ENCODE peak calls at places on chromosomes 7 and 10, in nine cellular contexts. One of them, this sample, is unnamed.
A peak's percentile ranks its signal among the peaks of the same experiment; 100 is the strongest.

GRCh38 chr7:148825338-148825737 is 58.8 kb downstream of the EZH2 start:
- DNase-seq in heart right ventricle: no peak
- DNase-seq in GM10248: no peak
- DNase-seq in NB4: no peak
- DNase-seq in left ventricle myocardium inferior: no peak
- DNase-seq in nephron progenitor cell: no peak
- DNase-seq in dorsolateral prefrontal cortex: no peak
- DNase-seq in fibroblast of pulmonary artery: no peak
- DNase-seq in tibial artery: no peak
- DNase-seq in this sample: no peak

GRCh38 chr10:33664070-33664469 is 329.6 kb upstream of the NRP1 start:
- DNase-seq in GM10248: no peak
- DNase-seq in heart right ventricle: no peak
- DNase-seq in fibroblast of pulmonary artery: no peak
- DNase-seq in nephron progenitor cell: no peak
- DNase-seq in tibial artery: no peak
- DNase-seq in left ventricle myocardium inferior: no peak
- DNase-seq in dorsolateral prefrontal cortex: no peak
- DNase-seq in NB4: peak; percentile 25
- DNase-seq in this sample: no peak

GRCh38 chr7:3005257-3005656 is 38.4 kb downstream of the CARD11 start:
- DNase-seq in nephron progenitor cell: no peak
- DNase-seq in GM10248: no peak
- DNase-seq in NB4: no peak
- DNase-seq in fibroblast of pulmonary artery: no peak
- DNase-seq in left ventricle myocardium inferior: no peak
- DNase-seq in dorsolateral prefrontal cortex: no peak
- DNase-seq in heart right ventricle: no peak
- DNase-seq in tibial artery: no peak
- DNase-seq in this sample: no peak

GRCh38 chr7:122622682-122623081 is 76.2 kb downstream of the RNF133 start:
- DNase-seq in GM10248: no peak
- DNase-seq in heart right ventricle: no peak
- DNase-seq in fibroblast of pulmonary artery: no peak
- DNase-seq in nephron progenitor cell: no peak
- DNase-seq in tibial artery: no peak
- DNase-seq in left ventricle myocardium inferior: no peak
- DNase-seq in NB4: no peak
- DNase-seq in dorsolateral prefrontal cortex: no peak
- DNase-seq in this sample: no peak

GRCh38 chr10:2968401-2968800 is 98.9 kb upstream of the PFKP start:
- DNase-seq in fibroblast of pulmonary artery: no peak
- DNase-seq in GM10248: no peak
- DNase-seq in tibial artery: no peak
- DNase-seq in left ventricle myocardium inferior: no peak
- DNase-seq in NB4: no peak
- DNase-seq in nephron progenitor cell: no peak
- DNase-seq in dorsolateral prefrontal cortex: no peak
- DNase-seq in heart right ventricle: no peak
- DNase-seq in this sample: no peak

GRCh38 chr7:77684030-77684429 is 12.2 kb upstream of the RSBN1L start:
- DNase-seq in fibroblast of pulmonary artery: peak; percentile 89
- DNase-seq in heart right ventricle: peak; percentile 65
- DNase-seq in nephron progenitor cell: peak; percentile 19
- DNase-seq in left ventricle myocardium inferior: peak; percentile 49
- DNase-seq in GM10248: no peak
- DNase-seq in tibial artery: peak; percentile 73
- DNase-seq in dorsolateral prefrontal cortex: no peak
- DNase-seq in NB4: no peak
- DNase-seq in this sample: no peak

GRCh38 chr10:31118561-31118960 is 86.9 kb upstream of the ZNF438 start:
- DNase-seq in dorsolateral prefrontal cortex: no peak
- DNase-seq in nephron progenitor cell: no peak
- DNase-seq in tibial artery: no peak
- DNase-seq in heart right ventricle: no peak
- DNase-seq in left ventricle myocardium inferior: no peak
- DNase-seq in NB4: no peak
- DNase-seq in fibroblast of pulmonary artery: no peak
- DNase-seq in GM10248: no peak
- DNase-seq in this sample: no peak

GRCh38 chr10:93015722-93016121 is 44.9 kb upstream of the CYP26C1 start:
- DNase-seq in fibroblast of pulmonary artery: no peak
- DNase-seq in tibial artery: no peak
- DNase-seq in dorsolateral prefrontal cortex: no peak
- DNase-seq in GM10248: no peak
- DNase-seq in nephron progenitor cell: no peak
- DNase-seq in heart right ventricle: no peak
- DNase-seq in left ventricle myocardium inferior: no peak
- DNase-seq in NB4: no peak
- DNase-seq in this sample: no peak

GRCh38 chr10:43214071-43214955 is 52.6 kb downstream of the RASGEF1A start:
- DNase-seq in GM10248: no peak
- DNase-seq in heart right ventricle: no peak
- DNase-seq in nephron progenitor cell: no peak
- DNase-seq in dorsolateral prefrontal cortex: no peak
- DNase-seq in left ventricle myocardium inferior: no peak
- DNase-seq in NB4: no peak
- DNase-seq in tibial artery: no peak
- DNase-seq in fibroblast of pulmonary artery: peak; percentile 16
- DNase-seq in this sample: no peak

GRCh38 chr10:125123363-125124113 is 36.8 kb downstream of the CTBP2 start:
- DNase-seq in tibial artery: peak; percentile 93
- DNase-seq in dorsolateral prefrontal cortex: peak; percentile 75
- DNase-seq in left ventricle myocardium inferior: peak; percentile 89
- DNase-seq in GM10248: no peak
- DNase-seq in fibroblast of pulmonary artery: peak; percentile 89
- DNase-seq in nephron progenitor cell: no peak
- DNase-seq in heart right ventricle: peak; percentile 86
- DNase-seq in NB4: no peak
- DNase-seq in this sample: no peak

GRCh38 chr10:69451209-69451783 is at the start of gene TSPAN15:
- DNase-seq in fibroblast of pulmonary artery: peak; percentile 72
- DNase-seq in tibial artery: peak; percentile 94
- DNase-seq in nephron progenitor cell: peak; percentile 91
- DNase-seq in heart right ventricle: peak; percentile 91
- DNase-seq in dorsolateral prefrontal cortex: peak; percentile 94
- DNase-seq in left ventricle myocardium inferior: peak; percentile 92
- DNase-seq in GM10248: peak; percentile 89
- DNase-seq in NB4: peak; percentile 66
- DNase-seq in this sample: no peak

GRCh38 chr10:12625393-12626023 is 276.2 kb downstream of the CAMK1D start:
- DNase-seq in left ventricle myocardium inferior: no peak
- DNase-seq in dorsolateral prefrontal cortex: no peak
- DNase-seq in heart right ventricle: no peak
- DNase-seq in NB4: no peak
- DNase-seq in fibroblast of pulmonary artery: no peak
- DNase-seq in GM10248: no peak
- DNase-seq in tibial artery: no peak
- DNase-seq in nephron progenitor cell: no peak
- DNase-seq in this sample: no peak

GRCh38 chr10:3077940-3078630 is 10.7 kb downstream of the PFKP start:
- DNase-seq in GM10248: no peak
- DNase-seq in NB4: no peak
- DNase-seq in heart right ventricle: no peak
- DNase-seq in tibial artery: no peak
- DNase-seq in left ventricle myocardium inferior: no peak
- DNase-seq in nephron progenitor cell: no peak
- DNase-seq in fibroblast of pulmonary artery: no peak
- DNase-seq in dorsolateral prefrontal cortex: no peak
- DNase-seq in this sample: no peak

GRCh38 chr7:127946081-127946480 is 85.2 kb downstream of the LRRC4 start:
- DNase-seq in GM10248: no peak
- DNase-seq in left ventricle myocardium inferior: no peak
- DNase-seq in dorsolateral prefrontal cortex: no peak
- DNase-seq in heart right ventricle: no peak
- DNase-seq in NB4: no peak
- DNase-seq in fibroblast of pulmonary artery: no peak
- DNase-seq in tibial artery: no peak
- DNase-seq in nephron progenitor cell: no peak
- DNase-seq in this sample: no peak

GRCh38 chr10:17229967-17230682 is 2.1 kb downstream of the VIM start:
- DNase-seq in left ventricle myocardium inferior: peak; percentile 82
- DNase-seq in tibial artery: peak; percentile 92
- DNase-seq in dorsolateral prefrontal cortex: no peak
- DNase-seq in fibroblast of pulmonary artery: peak; percentile 80
- DNase-seq in NB4: peak; percentile 89
- DNase-seq in nephron progenitor cell: peak; percentile 69
- DNase-seq in heart right ventricle: peak; percentile 86
- DNase-seq in GM10248: peak; percentile 72
- DNase-seq in this sample: peak; percentile 89

GRCh38 chr10:131477457-131478205 is 166.1 kb upstream of the TCERG1L start:
- DNase-seq in nephron progenitor cell: no peak
- DNase-seq in fibroblast of pulmonary artery: no peak
- DNase-seq in left ventricle myocardium inferior: no peak
- DNase-seq in heart right ventricle: no peak
- DNase-seq in GM10248: no peak
- DNase-seq in NB4: peak; percentile 31
- DNase-seq in tibial artery: no peak
- DNase-seq in dorsolateral prefrontal cortex: no peak
- DNase-seq in this sample: no peak

GRCh38 chr10:2978111-2978510 is 89.2 kb upstream of the PFKP start:
- DNase-seq in dorsolateral prefrontal cortex: no peak
- DNase-seq in heart right ventricle: no peak
- DNase-seq in GM10248: peak; percentile 57
- DNase-seq in tibial artery: no peak
- DNase-seq in NB4: peak; percentile 63
- DNase-seq in fibroblast of pulmonary artery: peak; percentile 71
- DNase-seq in nephron progenitor cell: no peak
- DNase-seq in left ventricle myocardium inferior: no peak
- DNase-seq in this sample: no peak

GRCh38 chr7:78383096-78383495 is 584.5 kb downstream of the PHTF2 start:
- DNase-seq in nephron progenitor cell: no peak
- DNase-seq in dorsolateral prefrontal cortex: no peak
- DNase-seq in tibial artery: no peak
- DNase-seq in heart right ventricle: no peak
- DNase-seq in NB4: no peak
- DNase-seq in left ventricle myocardium inferior: no peak
- DNase-seq in fibroblast of pulmonary artery: no peak
- DNase-seq in GM10248: no peak
- DNase-seq in this sample: no peak

GRCh38 chr10:3622845-3623621 is 162.0 kb downstream of the KLF6 start:
- DNase-seq in NB4: no peak
- DNase-seq in heart right ventricle: no peak
- DNase-seq in fibroblast of pulmonary artery: peak; percentile 22
- DNase-seq in GM10248: no peak
- DNase-seq in dorsolateral prefrontal cortex: no peak
- DNase-seq in tibial artery: no peak
- DNase-seq in nephron progenitor cell: no peak
- DNase-seq in left ventricle myocardium inferior: no peak
- DNase-seq in this sample: no peak

DNA sequence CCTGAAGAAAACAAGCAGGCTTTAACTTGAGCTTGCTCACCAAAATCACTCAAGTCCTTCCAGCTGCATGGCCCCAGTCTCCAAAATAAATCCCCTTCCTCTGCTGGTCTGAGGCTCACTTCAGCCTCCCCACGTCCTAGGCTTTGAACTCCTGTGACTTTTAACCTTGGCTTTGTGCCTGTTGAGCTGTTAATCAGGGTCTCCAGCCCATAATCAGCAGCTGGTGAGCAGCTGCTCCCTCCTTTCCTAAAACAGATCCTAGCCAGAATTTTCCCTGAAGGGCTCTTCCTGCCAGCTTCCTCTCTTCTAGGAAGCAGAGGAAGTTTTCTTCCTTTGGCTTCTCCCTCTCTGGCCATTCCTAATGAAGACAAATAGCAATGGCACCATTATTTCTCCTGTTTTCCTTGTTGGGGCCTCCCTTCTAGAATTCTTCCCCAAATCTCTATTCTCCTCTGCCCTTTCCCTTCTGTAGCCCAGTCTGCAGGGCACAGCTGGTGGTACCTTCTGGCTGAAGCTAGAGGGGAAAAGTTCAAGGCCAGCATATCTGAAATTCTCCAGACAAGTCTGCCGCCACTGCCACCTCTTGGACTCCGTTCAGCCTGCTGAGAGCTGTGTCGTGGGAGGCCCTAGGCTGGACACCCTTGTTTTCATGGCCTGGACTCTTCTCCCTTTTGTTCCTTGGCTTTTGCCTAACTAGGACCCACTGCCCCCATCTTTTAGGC is 152.1 kb downstream of the NOC3L start:
- DNase-seq in heart right ventricle: peak; percentile 58
- DNase-seq in nephron progenitor cell: no peak
- DNase-seq in dorsolateral prefrontal cortex: no peak
- DNase-seq in NB4: no peak
- DNase-seq in GM10248: no peak
- DNase-seq in fibroblast of pulmonary artery: no peak
- DNase-seq in left ventricle myocardium inferior: no peak
- DNase-seq in tibial artery: no peak
- DNase-seq in this sample: no peak
- TF ChIP-seq CTCF in heart right ventricle: no peak
- TF ChIP-seq CTCF in nephron progenitor cell: no peak
- TF ChIP-seq CTCF in dorsolateral prefrontal cortex: no peak
- TF ChIP-seq CTCF in NB4: no peak
- TF ChIP-seq CTCF in GM10248: no peak
- TF ChIP-seq CTCF in fibroblast of pulmonary artery: no peak
- TF ChIP-seq CTCF in left ventricle myocardium inferior: no peak
- TF ChIP-seq CTCF in tibial artery: no peak
- TF ChIP-seq CTCF in this sample: no peak

DNA sequence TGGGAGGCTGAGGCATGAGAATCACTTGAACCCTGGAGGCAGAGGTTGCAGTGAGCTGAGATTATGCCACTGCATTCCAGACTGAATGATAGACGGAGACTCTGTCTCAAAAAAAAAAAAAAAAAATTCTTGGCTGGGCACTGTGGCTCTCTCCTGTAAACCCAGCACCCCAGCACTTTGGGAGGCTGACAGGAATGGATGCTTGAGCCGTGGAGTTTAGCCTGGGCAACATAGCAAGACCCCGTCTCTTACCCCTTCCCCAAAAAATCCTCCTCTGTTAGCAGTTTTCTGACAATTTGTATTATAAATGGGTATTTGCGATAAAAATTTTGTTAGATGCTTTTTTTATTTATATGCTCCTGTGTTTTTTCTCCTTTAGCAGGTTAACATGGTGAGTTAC is 11.0 kb downstream of the SAMD8 start:
- DNase-seq in heart right ventricle: no peak
- DNase-seq in GM10248: no peak
- DNase-seq in dorsolateral prefrontal cortex: no peak
- DNase-seq in left ventricle myocardium inferior: no peak
- DNase-seq in nephron progenitor cell: no peak
- DNase-seq in NB4: no peak
- DNase-seq in tibial artery: no peak
- DNase-seq in fibroblast of pulmonary artery: no peak
- DNase-seq in this sample: no peak
- TF ChIP-seq CTCF in heart right ventricle: no peak
- TF ChIP-seq CTCF in GM10248: no peak
- TF ChIP-seq CTCF in dorsolateral prefrontal cortex: no peak
- TF ChIP-seq CTCF in left ventricle myocardium inferior: no peak
- TF ChIP-seq CTCF in nephron progenitor cell: no peak
- TF ChIP-seq CTCF in NB4: no peak
- TF ChIP-seq CTCF in tibial artery: no peak
- TF ChIP-seq CTCF in fibroblast of pulmonary artery: no peak
- TF ChIP-seq CTCF in this sample: no peak

GRCh38 chr7:151853896-151854807 is 22.8 kb downstream of the PRKAG2 start:
- DNase-seq in NB4: no peak
- DNase-seq in fibroblast of pulmonary artery: no peak
- DNase-seq in tibial artery: peak; percentile 76
- DNase-seq in dorsolateral prefrontal cortex: no peak
- DNase-seq in heart right ventricle: no peak
- DNase-seq in nephron progenitor cell: no peak
- DNase-seq in left ventricle myocardium inferior: peak; percentile 56
- DNase-seq in GM10248: no peak
- DNase-seq in this sample: no peak
- TF ChIP-seq CTCF in NB4: no peak
- TF ChIP-seq CTCF in fibroblast of pulmonary artery: no peak
- TF ChIP-seq CTCF in tibial artery: no peak
- TF ChIP-seq CTCF in dorsolateral prefrontal cortex: no peak
- TF ChIP-seq CTCF in heart right ventricle: no peak
- TF ChIP-seq CTCF in nephron progenitor cell: no peak
- TF ChIP-seq CTCF in left ventricle myocardium inferior: no peak
- TF ChIP-seq CTCF in GM10248: no peak
- TF ChIP-seq CTCF in this sample: no peak

GRCh38 chr7:134313543-134313942 is 3.2 kb downstream of the SLC35B4 start:
- DNase-seq in fibroblast of pulmonary artery: no peak
- DNase-seq in nephron progenitor cell: no peak
- DNase-seq in GM10248: no peak
- DNase-seq in heart right ventricle: no peak
- DNase-seq in dorsolateral prefrontal cortex: no peak
- DNase-seq in NB4: no peak
- DNase-seq in tibial artery: no peak
- DNase-seq in left ventricle myocardium inferior: no peak
- DNase-seq in this sample: no peak
- TF ChIP-seq CTCF in fibroblast of pulmonary artery: no peak
- TF ChIP-seq CTCF in nephron progenitor cell: no peak
- TF ChIP-seq CTCF in GM10248: no peak
- TF ChIP-seq CTCF in heart right ventricle: no peak
- TF ChIP-seq CTCF in dorsolateral prefrontal cortex: no peak
- TF ChIP-seq CTCF in NB4: no peak
- TF ChIP-seq CTCF in tibial artery: no peak
- TF ChIP-seq CTCF in left ventricle myocardium inferior: no peak
- TF ChIP-seq CTCF in this sample: no peak

This sample was measured in CD14-positive monocyte.